ENCODE peak calls at places on chromosomes 7 and 10, in ten cellular contexts. A is thoracic aorta, U is neural progenitor cell, D is heart left ventricle, W is endothelial cell of umbilical vein, O is mammary epithelial cell, Z is mucosa of descending colon, F is colonic mucosa, M is left ventricle myocardium inferior, G is psoas muscle. Q is an unnamed sample.
A peak's percentile ranks its signal among the peaks of the same experiment; 100 is the strongest.

GRCh38 chr10:123967626-123968243 is 76.1 kb upstream of the CPXM2 start:
- DNase-seq in A (peak; percentile 29), U (peak; percentile 87), D (peak; percentile 83), W (peak; percentile 57), O (peak; percentile 16), Z (peak; percentile 79), F (peak; percentile 71), M (peak; percentile 58), G (peak; percentile 83), Q (peak; percentile 82)

GRCh38 chr7:114986181-114986800 is 64.4 kb downstream of the MDFIC start:
- DNase-seq in A (no peak), U (peak; percentile 7), D (no peak), W (no peak), O (peak; percentile 27), Z (no peak), F (no peak), M (no peak), G (no peak), Q (no peak)

GRCh38 chr7:127584648-127585043 is 750 bp downstream of the GCC1 start:
- DNase-seq in A (no peak), U (no peak), D (no peak), W (no peak), O (no peak), Z (no peak), F (no peak), M (no peak), G (no peak), Q (no peak)

GRCh38 chr7:69365588-69366241 is 232.6 kb upstream of the AUTS2 start:
- DNase-seq in A (no peak), U (no peak), D (no peak), W (no peak), O (no peak), Z (no peak), F (no peak), M (no peak), G (no peak), Q (no peak)

GRCh38 chr10:90884414-90884813 is 12.6 kb downstream of the RPP30 start:
- DNase-seq in A (no peak), U (no peak), D (no peak), W (no peak), O (no peak), Z (no peak), F (no peak), M (no peak), G (no peak), Q (no peak)

GRCh38 chr7:77680266-77680665 is 16.0 kb upstream of the RSBN1L start:
- DNase-seq in A (no peak), U (no peak), D (no peak), W (no peak), O (no peak), Z (no peak), F (peak; percentile 16), M (no peak), G (no peak), Q (no peak)

GRCh38 chr10:78203915-78204818 is 170.5 kb downstream of the RPS24 start:
- DNase-seq in A (no peak), U (no peak), D (no peak), W (peak; percentile 70), O (no peak), Z (no peak), F (no peak), M (peak; percentile 64), G (no peak), Q (no peak)

GRCh38 chr7:98470131-98470985 is 69.5 kb upstream of the BAIAP2L1 start:
- DNase-seq in A (no peak), U (peak; percentile 85), D (no peak), W (no peak), O (no peak), Z (peak; percentile 88), F (peak; percentile 78), M (peak; percentile 21), G (no peak), Q (peak; percentile 93)

GRCh38 chr7:142870147-142870559 is 15.3 kb downstream of the EPHB6 start:
- DNase-seq in A (no peak), U (no peak), D (no peak), W (no peak), O (no peak), Z (no peak), F (no peak), M (no peak), G (peak; percentile 41), Q (no peak)

GRCh38 chr7:12771378-12771877 is 84.0 kb downstream of the ARL4A start:
- DNase-seq in A (no peak), U (peak; percentile 54), D (no peak), W (peak; percentile 99), O (peak; percentile 6), Z (peak; percentile 71), F (peak; percentile 64), M (no peak), G (no peak), Q (peak; percentile 50)

GRCh38 chr10:66983482-66983818 is 57.6 kb downstream of the LRRTM3 start:
- DNase-seq in A (no peak), U (no peak), D (no peak), W (no peak), O (no peak), Z (no peak), F (no peak), M (no peak), G (no peak), Q (no peak)

GRCh38 chr7:85449478-85449877 is 262.6 kb upstream of the SEMA3D start:
- DNase-seq in A (no peak), U (no peak), D (no peak), W (no peak), O (no peak), Z (no peak), F (no peak), M (no peak), G (no peak), Q (no peak)

GRCh38 chr10:29712108-29712507 is 77.3 kb upstream of the SVIL start:
- DNase-seq in A (no peak), U (peak; percentile 36), D (no peak), W (no peak), O (no peak), Z (no peak), F (no peak), M (no peak), G (no peak), Q (no peak)

GRCh38 chr10:77011823-77012566 is 625.6 kb downstream of the KCNMA1 start:
- DNase-seq in A (no peak), U (no peak), D (no peak), W (no peak), O (no peak), Z (no peak), F (no peak), M (no peak), G (no peak), Q (no peak)

GRCh38 chr7:131507592-131508331 is 48.7 kb downstream of the PODXL start:
- DNase-seq in A (peak; percentile 55), U (peak; percentile 78), D (peak; percentile 92), W (peak; percentile 76), O (peak; percentile 52), Z (peak; percentile 93), F (peak; percentile 86), M (peak; percentile 87), G (peak; percentile 92), Q (peak; percentile 79)

GRCh38 chr10:5720182-5720581 is 35.5 kb downstream of the TASOR2 start:
- DNase-seq in A (no peak), U (no peak), D (no peak), W (no peak), O (peak; percentile 58), Z (no peak), F (no peak), M (no peak), G (no peak), Q (no peak)

DNA sequence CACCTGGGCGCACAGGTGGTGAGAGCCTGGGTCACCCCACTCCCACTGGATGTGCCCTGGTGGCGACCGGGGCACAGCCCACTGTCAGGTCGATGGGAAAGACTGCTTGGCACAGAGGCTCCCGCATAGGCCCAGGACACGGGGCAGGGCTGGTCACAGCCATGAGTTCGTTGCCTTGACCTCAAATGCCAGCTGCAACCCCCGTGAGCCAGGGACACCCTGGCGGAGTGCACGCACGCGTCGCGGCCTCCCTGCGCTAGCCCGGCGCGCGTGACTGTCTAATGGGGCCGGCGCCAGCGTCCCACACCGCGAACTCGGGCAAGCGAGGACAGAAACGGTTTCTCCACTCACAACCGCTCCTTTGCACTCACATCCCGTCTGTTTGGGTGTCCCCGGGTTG is 267.4 kb downstream of the USP6NL start:
- DNase-seq in A (no peak), U (no peak), D (no peak), W (no peak), O (no peak), Z (no peak), F (no peak), M (no peak), G (no peak), Q (peak; percentile 4)
- H3K36me3 ChIP-seq in A (no peaks in the 10 kb centered on the region), U (no peaks in the 10 kb centered on the region), D (no peaks in the 10 kb centered on the region), W (no peaks in the 10 kb centered on the region), O (no peaks in the 10 kb centered on the region), Z (no peaks in the 10 kb centered on the region), F (no peaks in the 10 kb centered on the region), M (no peaks in the 10 kb centered on the region), G (no peaks in the 10 kb centered on the region), Q (no peaks in the 10 kb centered on the region)

DNA sequence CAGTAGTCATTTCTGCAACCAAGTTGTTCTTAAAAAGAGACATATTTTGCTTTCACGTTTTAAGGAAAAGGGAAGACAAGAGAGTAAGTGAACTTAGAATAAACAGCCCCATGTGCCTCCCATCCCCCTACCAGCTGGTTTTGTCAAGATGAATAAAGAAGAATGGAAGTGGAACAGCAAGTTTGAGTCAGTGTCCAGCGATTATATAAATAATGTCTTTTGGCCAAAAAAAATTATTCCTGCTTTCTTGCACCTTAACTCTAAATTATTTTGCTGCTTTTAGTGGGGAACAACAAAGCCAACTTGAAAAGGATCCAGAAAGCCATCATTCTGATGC is 82.4 kb upstream of the TRIL start:
- DNase-seq in A (no peak), U (no peak), D (no peak), W (peak; percentile 31), O (no peak), Z (no peak), F (no peak), M (no peak), G (no peak), Q (no peak)
- H3K4me1 ChIP-seq in A (no peaks in the 10 kb centered on the region), U (peaks cover 34% of the 10 kb centered on the region), D (peaks cover 41% of the 10 kb centered on the region), W (peaks cover 49% of the 10 kb centered on the region), O (peaks cover 3% of the 10 kb centered on the region), Z (peaks cover 12% of the 10 kb centered on the region), F (peaks cover 6% of the 10 kb centered on the region), M (peaks cover 51% of the 10 kb centered on the region), G (peaks cover 13% of the 10 kb centered on the region), Q (no peaks in the 10 kb centered on the region)

GRCh38 chr10:33010132-33011037 is 52.4 kb upstream of the ITGB1 start:
- DNase-seq in A (no peak), U (peak; percentile 47), D (no peak), W (peak; percentile 37), O (peak; percentile 97), Z (no peak), F (no peak), M (no peak), G (no peak), Q (no peak)
- TF ChIP-seq CTCF in A (no peak), U (peak; percentile 36), D (no peak), W (peak; percentile 35), O (peak; percentile 69), Z (no peak), F (peak; percentile 24), M (peak; percentile 42), G (peak; percentile 18), Q (peak; percentile 40)

DNA sequence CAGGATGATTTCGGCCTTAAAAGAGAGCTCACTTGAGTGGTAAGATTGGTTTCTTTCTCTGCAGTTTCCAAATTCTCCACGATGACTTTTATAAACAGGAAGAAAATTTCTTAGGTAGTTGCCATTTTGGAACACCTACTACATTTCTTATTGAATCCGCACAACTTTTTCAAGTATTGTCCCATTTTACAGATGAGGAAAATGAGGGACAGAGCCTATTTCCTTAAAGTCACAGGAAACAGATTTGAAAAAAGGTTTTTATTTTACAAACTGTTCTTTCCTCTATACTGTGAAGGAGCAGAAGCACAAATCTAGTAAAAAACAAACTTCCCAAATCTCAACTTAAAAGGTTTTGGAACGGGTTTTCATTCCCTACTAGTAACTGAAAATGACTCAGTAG is 2.7 kb downstream of the YWHAG start:
- DNase-seq in A (no peak), U (no peak), D (no peak), W (no peak), O (no peak), Z (no peak), F (no peak), M (no peak), G (no peak), Q (no peak)
- H3K36me3 ChIP-seq in A (no peaks in the 10 kb centered on the region), U (peaks cover 28% of the 10 kb centered on the region), D (no peaks in the 10 kb centered on the region), W (no peaks in the 10 kb centered on the region), O (peaks cover 20% of the 10 kb centered on the region), Z (no peaks in the 10 kb centered on the region), F (no peaks in the 10 kb centered on the region), M (peaks cover 12% of the 10 kb centered on the region), G (peaks cover 11% of the 10 kb centered on the region), Q (no peaks in the 10 kb centered on the region)